ENCODE peak calls at places on chromosomes 4 and X, in ten cellular contexts. B, R, S, F, W, Q, G, C, A and O are unnamed samples.

GRCh38 chr4:90597927-90598326 is 470.7 kb downstream of the CCSER1 start:
- DNase-seq in B (no peak), R (peak), S (no peak), F (no peak), W (no peak), Q (no peak), G (no peak), C (no peak), A (no peak), O (no peak)

GRCh38 chr4:28010543-28011235 is 1150.0 kb downstream of the STIM2 start:
- DNase-seq in B (no peak), R (peak), S (peak), F (no peak), W (peak), Q (no peak), G (no peak), C (no peak), A (peak), O (no peak)

GRCh38 chr4:17635056-17635455 is 20.6 kb downstream of the MED28 start:
- DNase-seq in B (no peak), R (no peak), S (no peak), F (no peak), W (no peak), Q (no peak), G (no peak), C (no peak), A (no peak), O (no peak)

GRCh38 chr4:108535757-108536156 is 84.6 kb upstream of the RPL34 start:
- DNase-seq in B (no peak), R (no peak), S (no peak), F (no peak), W (no peak), Q (no peak), G (no peak), C (no peak), A (no peak), O (no peak)

GRCh38 chr4:148441986-148442829 is at the start of gene NR3C2:
- DNase-seq in B (peak), R (peak), S (peak), F (peak), W (peak), Q (peak), G (peak), C (peak), A (peak), O (peak)

GRCh38 chrX:3066555-3066954 is 25.3 kb downstream of the ARSF start:
- DNase-seq in B (no peak), R (peak), S (no peak), F (no peak), W (peak), Q (no peak), G (no peak), C (no peak), A (no peak), O (no peak)

GRCh38 chrX:9458516-9459078 is 6.3 kb upstream of the TBL1X start:
- DNase-seq in B (no peak), R (no peak), S (no peak), F (no peak), W (no peak), Q (no peak), G (no peak), C (no peak), A (no peak), O (no peak)

GRCh38 chr4:83516042-83516772 is 19.7 kb upstream of the GPAT3 start:
- DNase-seq in B (no peak), R (peak), S (peak), F (no peak), W (peak), Q (peak), G (no peak), C (no peak), A (peak), O (peak)

GRCh38 chr4:43757147-43757546 is 691.5 kb downstream of the KCTD8 start:
- DNase-seq in B (no peak), R (peak), S (no peak), F (no peak), W (no peak), Q (peak), G (no peak), C (no peak), A (no peak), O (no peak)

GRCh38 chr4:136505020-136505419 is 1027.3 kb downstream of the PCDH18 start:
- DNase-seq in B (peak), R (peak), S (no peak), F (no peak), W (no peak), Q (peak), G (no peak), C (no peak), A (no peak), O (no peak)

GRCh38 chr4:138659640-138660325 is 355.8 kb upstream of the NOCT start:
- DNase-seq in B (no peak), R (peak), S (no peak), F (no peak), W (no peak), Q (peak), G (no peak), C (no peak), A (no peak), O (no peak)

GRCh38 chrX:36957425-36958328 is 50.5 kb upstream of the FAM47C start:
- DNase-seq in B (peak), R (no peak), S (no peak), F (peak), W (no peak), Q (peak), G (no peak), C (no peak), A (no peak), O (peak)

GRCh38 chrX:344371-344901 is 25.8 kb upstream of the GTPBP6 start:
- DNase-seq in B (no peak), R (no peak), S (no peak), F (no peak), W (no peak), Q (no peak), G (no peak), C (no peak), A (no peak), O (peak)

GRCh38 chr4:87734936-87735335 is 64.4 kb upstream of the IBSP start:
- DNase-seq in B (no peak), R (peak), S (no peak), F (no peak), W (no peak), Q (peak), G (no peak), C (no peak), A (no peak), O (no peak)

GRCh38 chrX:152614786-152615185 is 22.9 kb upstream of the GABRQ start:
- DNase-seq in B (no peak), R (no peak), S (no peak), F (no peak), W (no peak), Q (no peak), G (no peak), C (no peak), A (no peak), O (no peak)

GRCh38 chr4:111323916-111324315 is 701.0 kb upstream of the PITX2 start:
- DNase-seq in B (no peak), R (no peak), S (peak), F (no peak), W (peak), Q (peak), G (no peak), C (no peak), A (no peak), O (no peak)

GRCh38 chr4:13539721-13540445 is 4.4 kb downstream of the NKX3-2 start:
- DNase-seq in B (no peak), R (no peak), S (no peak), F (no peak), W (no peak), Q (no peak), G (no peak), C (no peak), A (no peak), O (no peak)

GRCh38 chr4:6381571-6382123 is 90.8 kb downstream of the PPP2R2C start:
- DNase-seq in B (no peak), R (no peak), S (no peak), F (no peak), W (no peak), Q (no peak), G (no peak), C (no peak), A (no peak), O (peak)

GRCh38 chrX:42119076-42119475 is 195.7 kb upstream of the CASK start:
- DNase-seq in B (no peak), R (peak), S (no peak), F (no peak), W (peak), Q (peak), G (no peak), C (no peak), A (no peak), O (no peak)

GRCh38 chrX:81202413-81202794 is 502 bp downstream of the SH3BGRL start:
- DNase-seq in B (no peak), R (no peak), S (peak), F (no peak), W (peak), Q (peak), G (no peak), C (no peak), A (no peak), O (no peak)

GRCh38 chr4:174181827-174182226 is 101.6 kb downstream of the FBXO8 start:
- DNase-seq in B (no peak), R (no peak), S (no peak), F (no peak), W (no peak), Q (no peak), G (no peak), C (no peak), A (no peak), O (no peak)

GRCh38 chr4:87489678-87490077 is 39.5 kb downstream of the SPARCL1 start:
- DNase-seq in B (no peak), R (no peak), S (no peak), F (no peak), W (no peak), Q (no peak), G (no peak), C (no peak), A (peak), O (no peak)

GRCh38 chrX:906586-906985 is 276.0 kb downstream of the SHOX start:
- DNase-seq in B (no peak), R (no peak), S (no peak), F (no peak), W (no peak), Q (no peak), G (no peak), C (no peak), A (no peak), O (no peak)

GRCh38 chrX:72240976-72241375 is 2.1 kb upstream of the ERCC6L start:
- DNase-seq in B (no peak), R (no peak), S (no peak), F (no peak), W (no peak), Q (no peak), G (no peak), C (no peak), A (no peak), O (no peak)

GRCh38 chrX:47523297-47523696 is 37.7 kb upstream of the ARAF start:
- DNase-seq in B (peak), R (peak), S (peak), F (peak), W (peak), Q (peak), G (peak), C (peak), A (peak), O (peak)

GRCh38 chr4:1309261-1310010 is 19.7 kb downstream of the MAEA start:
- DNase-seq in B (no peak), R (peak), S (peak), F (peak), W (peak), Q (peak), G (peak), C (peak), A (peak), O (peak)

GRCh38 chrX:71912156-71912555 is 1.5 kb downstream of the NHSL2 start:
- DNase-seq in B (no peak), R (no peak), S (no peak), F (no peak), W (no peak), Q (no peak), G (no peak), C (no peak), A (no peak), O (no peak)